ENCODE peak calls at places on chromosome 15, in five cellular contexts. U is left lung, Q is small intestine, N is A549, P is body of pancreas. J is an unnamed sample.

GRCh38 chr15:73899197-73900128 is 26.1 kb downstream of the TBC1D21 start:
- DNase-seq in U (no peak), Q (no peak), N (no peak), P (no peak), J (no peak)

GRCh38 chr15:77869021-77869895 is 208.3 kb downstream of the TBC1D2B start:
- DNase-seq in U (peak), Q (no peak), N (no peak), P (no peak), J (no peak)

GRCh38 chr15:74257623-74258022 is 21.5 kb downstream of the CCDC33 start:
- DNase-seq in U (no peak), Q (no peak), N (no peak), P (no peak), J (no peak)

GRCh38 chr15:68186671-68187397 is 18.3 kb downstream of the CALML4 start:
- DNase-seq in U (no peak), Q (no peak), N (no peak), P (no peak), J (peak)

GRCh38 chr15:37098468-37099320 is 1.7 kb downstream of the MEIS2 start:
- DNase-seq in U (peak), Q (peak), N (peak), P (no peak), J (no peak)

GRCh38 chr15:99421172-99421656 is 144.6 kb upstream of the MEF2A start:
- DNase-seq in U (peak), Q (no peak), N (no peak), P (no peak), J (no peak)

GRCh38 chr15:50123861-50124556 is 5.0 kb upstream of the ATP8B4 start:
- DNase-seq in U (no peak), Q (no peak), N (no peak), P (no peak), J (no peak)

GRCh38 chr15:76501726-76502125 is 165.2 kb downstream of the ISL2 start:
- DNase-seq in U (no peak), Q (no peak), N (no peak), P (no peak), J (peak)

GRCh38 chr15:89402406-89402805 is 67.8 kb upstream of the POLG start:
- DNase-seq in U (no peak), Q (no peak), N (no peak), P (no peak), J (no peak)

GRCh38 chr15:45112592-45113379 is 1.2 kb downstream of the DUOX2 start:
- DNase-seq in U (peak), Q (peak), N (peak), P (no peak), J (no peak)

GRCh38 chr15:56568466-56569167 is 103.7 kb upstream of the MNS1 start:
- DNase-seq in U (no peak), Q (no peak), N (no peak), P (no peak), J (no peak)

GRCh38 chr15:63244976-63245645 is 32.3 kb upstream of the APH1B start:
- DNase-seq in U (no peak), Q (no peak), N (no peak), P (no peak), J (no peak)

GRCh38 chr15:63939531-63940130 is 105.9 kb upstream of the HERC1 start:
- DNase-seq in U (no peak), Q (peak), N (no peak), P (peak), J (no peak)

GRCh38 chr15:101143321-101143720 is 108.5 kb downstream of the CHSY1 start:
- DNase-seq in U (peak), Q (no peak), N (no peak), P (no peak), J (no peak)

GRCh38 chr15:75198560-75199346 is 2.9 kb upstream of the C15orf39 start:
- DNase-seq in U (no peak), Q (peak), N (no peak), P (no peak), J (no peak)

GRCh38 chr15:35980719-35981118 is 434.8 kb upstream of the DPH6 start:
- DNase-seq in U (no peak), Q (peak), N (no peak), P (no peak), J (no peak)

GRCh38 chr15:92520914-92521623 is 127.4 kb downstream of the ST8SIA2 start:
- DNase-seq in U (no peak), Q (no peak), N (no peak), P (no peak), J (no peak)

GRCh38 chr15:77421370-77421700 is 647 bp downstream of the HMG20A start:
- DNase-seq in U (no peak), Q (peak), N (peak), P (peak), J (no peak)

GRCh38 chr15:35279811-35280210 is 194.7 kb upstream of the NANOGP8 start:
- DNase-seq in U (no peak), Q (no peak), N (no peak), P (no peak), J (no peak)

GRCh38 chr15:98703291-98703690 is 55.0 kb downstream of the IGF1R start:
- DNase-seq in U (no peak), Q (no peak), N (no peak), P (no peak), J (no peak)

GRCh38 chr15:89543389-89543788 is 31.9 kb upstream of the TICRR start:
- DNase-seq in U (no peak), Q (no peak), N (no peak), P (no peak), J (no peak)

GRCh38 chr15:43939070-43939469 is 112.3 kb downstream of the WDR76 start:
- DNase-seq in U (no peak), Q (peak), N (peak), P (no peak), J (no peak)

GRCh38 chr15:48984021-48984420 is 20.3 kb upstream of the SHC4 start:
- DNase-seq in U (no peak), Q (no peak), N (no peak), P (no peak), J (no peak)

GRCh38 chr15:55110446-55110845 is 86.3 kb downstream of the RSL24D1 start:
- DNase-seq in U (no peak), Q (no peak), N (no peak), P (no peak), J (no peak)

GRCh38 chr15:95284933-95285401 is 1045.5 kb upstream of the NR2F2 start:
- DNase-seq in U (no peak), Q (no peak), N (no peak), P (no peak), J (no peak)

GRCh38 chr15:78291698-78292097 is 7.7 kb downstream of the SKIC8 start:
- DNase-seq in U (no peak), Q (no peak), N (no peak), P (peak), J (no peak)

GRCh38 chr15:58864602-58865419 is 68.7 kb downstream of the SLTM start:
- DNase-seq in U (peak), Q (peak), N (no peak), P (peak), J (no peak)
- H3K4me3 ChIP-seq in U (peak), Q (no peak), N (no peak), P (no peak), J (no peak)

DNA sequence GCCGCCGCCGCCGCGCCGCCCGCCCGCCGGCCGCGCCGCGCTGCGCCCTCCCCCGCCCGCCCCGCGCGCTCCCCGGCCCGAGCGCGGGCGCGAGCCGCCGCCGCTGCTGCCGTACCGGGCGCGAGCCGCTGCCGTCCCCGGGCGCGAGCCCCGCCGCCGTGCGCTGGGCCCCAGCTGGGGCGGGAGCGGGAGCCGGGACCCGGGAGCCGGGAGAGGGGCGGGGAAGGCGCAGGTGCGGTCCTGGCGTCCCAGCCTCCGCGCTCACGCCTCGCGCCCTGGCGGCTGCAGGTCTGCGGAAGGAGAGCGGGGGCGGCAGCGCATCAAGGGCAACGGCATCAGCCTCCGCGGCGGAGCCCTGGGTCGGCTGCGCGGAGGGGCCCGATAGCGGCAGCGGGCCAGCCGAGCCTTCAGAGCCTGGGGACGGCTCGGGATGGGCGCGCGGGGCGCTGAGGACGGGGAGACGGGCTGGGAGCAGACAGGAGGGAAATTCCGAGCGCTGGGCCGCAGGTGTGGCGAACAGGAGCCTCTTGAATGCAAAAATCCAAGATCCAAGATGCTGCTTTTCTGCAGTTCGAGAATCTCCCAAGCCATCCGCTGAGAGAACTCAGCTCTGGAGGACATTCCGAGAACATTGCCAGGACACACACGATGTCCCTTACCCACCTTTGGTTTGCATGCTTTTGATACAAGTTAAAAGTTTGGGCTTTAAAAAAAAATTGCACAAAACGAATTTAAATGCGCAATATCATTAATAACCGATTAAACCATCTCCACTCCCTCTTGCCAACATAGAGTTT is 251.1 kb downstream of the TJP1 start:
- DNase-seq in U (peak), Q (peak), N (peak), P (peak), J (no peak)
- H3K4me3 ChIP-seq in U (peak), Q (peak), N (peak), P (peak), J (peak)

DNA sequence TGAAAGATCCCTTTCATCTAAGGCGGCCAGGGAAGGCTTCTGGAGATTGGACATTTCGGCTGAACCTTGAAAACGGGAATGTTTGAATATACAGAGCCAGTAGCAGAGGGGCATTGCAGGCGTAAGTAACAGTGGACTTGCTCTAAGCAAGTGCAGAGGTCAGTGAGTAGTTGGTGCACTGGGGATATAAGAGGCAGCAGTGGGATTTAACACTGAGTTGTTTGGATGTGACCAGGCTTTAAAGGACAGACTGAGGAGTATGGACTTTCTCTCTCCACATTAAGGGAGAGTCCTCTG is 1.3 kb downstream of the ARNT2 start:
- DNase-seq in U (no peak), Q (no peak), N (no peak), P (no peak), J (no peak)
- H3K4me3 ChIP-seq in U (no peak), Q (no peak), N (no peak), P (no peak), J (peak)

GRCh38 chr15:69299451-69300128 is 878 bp downstream of the PAQR5 start:
- DNase-seq in U (no peak), Q (no peak), N (peak), P (no peak), J (no peak)
- H3K4me3 ChIP-seq in U (peak), Q (peak), N (peak), P (peak), J (peak)

DNA sequence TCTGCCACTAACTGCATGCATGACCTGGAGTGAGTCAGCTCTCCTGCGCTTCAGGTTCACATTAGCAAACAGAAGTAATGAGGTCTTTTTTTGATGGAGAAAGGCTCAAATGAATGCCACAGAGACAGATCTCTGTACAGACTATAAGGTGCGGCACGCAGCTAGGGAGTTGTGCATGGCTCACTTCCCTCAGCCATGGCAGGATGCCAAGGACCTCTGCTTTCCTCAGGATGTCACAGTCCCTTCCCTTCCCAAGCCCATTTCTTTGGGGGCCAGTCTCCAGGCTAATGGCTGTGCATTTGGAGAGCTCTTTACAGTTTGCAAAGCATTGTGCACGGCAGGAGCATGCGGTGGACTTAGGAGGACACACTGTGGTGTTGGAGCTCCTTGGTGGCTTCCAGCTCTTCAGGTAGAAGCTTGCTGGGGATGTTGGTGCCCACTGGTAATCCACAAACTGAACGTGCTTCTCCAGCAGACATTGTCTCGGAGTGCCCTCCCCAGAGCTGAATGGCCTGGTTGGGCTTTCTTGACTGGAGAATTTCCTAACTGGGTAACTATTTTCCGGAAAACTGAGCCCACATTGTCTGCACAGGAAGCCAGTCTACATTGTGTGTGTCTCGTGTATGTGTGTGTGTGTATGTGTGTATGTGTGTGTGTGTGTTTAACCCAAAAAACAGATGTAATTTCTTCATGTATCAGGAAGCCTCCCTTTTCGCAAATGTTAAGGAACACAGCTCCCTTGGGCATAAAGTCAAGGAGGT is 172.5 kb upstream of the TLE3 start:
- DNase-seq in U (no peak), Q (no peak), N (no peak), P (peak), J (no peak)
- H3K4me3 ChIP-seq in U (no peak), Q (no peak), N (no peak), P (no peak), J (no peak)

GRCh38 chr15:24777307-24777706 is 101.7 kb downstream of the NPAP1 start:
- DNase-seq in U (no peak), Q (no peak), N (no peak), P (no peak), J (no peak)

GRCh38 chr15:24766511-24767133 is 91.0 kb downstream of the NPAP1 start:
- DNase-seq in U (no peak), Q (no peak), N (no peak), P (no peak), J (no peak)

GRCh38 chr15:24772709-24773373 is 97.3 kb downstream of the NPAP1 start:
- DNase-seq in U (peak), Q (peak), N (no peak), P (peak), J (peak)

DNA sequence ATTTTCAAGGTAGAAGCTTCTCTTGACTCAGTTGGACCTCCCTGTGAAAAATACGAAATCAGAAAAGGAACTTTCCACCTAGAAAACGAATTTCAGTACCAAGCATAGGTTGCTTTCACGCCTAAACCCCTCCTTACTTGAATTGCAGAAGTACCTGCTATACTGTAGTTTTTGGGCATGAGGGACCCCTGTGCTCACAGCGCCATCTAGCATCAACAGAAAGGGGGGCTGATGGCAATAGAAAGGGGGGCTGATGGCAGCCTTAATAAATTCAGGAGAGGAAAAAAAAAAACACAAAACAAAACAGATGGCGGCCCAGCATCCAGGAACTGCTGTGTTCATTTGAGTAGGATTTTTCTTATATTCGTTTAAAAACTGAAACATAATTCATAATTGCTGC is 96.7 kb downstream of the NPAP1 start:
- DNase-seq in U (no peak), Q (no peak), N (no peak), P (no peak), J (no peak)
- H3K4me3 ChIP-seq in U (no peak), Q (no peak), N (no peak), P (no peak), J (no peak)

GRCh38 chr15:85334241-85334640 is 46.2 kb upstream of the AKAP13 start:
- DNase-seq in U (no peak), Q (no peak), N (no peak), P (no peak), J (no peak)

GRCh38 chr15:85333132-85333831 is 47.1 kb upstream of the AKAP13 start:
- DNase-seq in U (no peak), Q (no peak), N (no peak), P (no peak), J (peak)

GRCh38 chr15:85330941-85331588 is 49.3 kb upstream of the AKAP13 start:
- DNase-seq in U (peak), Q (peak), N (peak), P (peak), J (peak)

GRCh38 chr15:85329561-85330421 is 50.6 kb upstream of the AKAP13 start:
- DNase-seq in U (no peak), Q (peak), N (peak), P (peak), J (no peak)

DNA sequence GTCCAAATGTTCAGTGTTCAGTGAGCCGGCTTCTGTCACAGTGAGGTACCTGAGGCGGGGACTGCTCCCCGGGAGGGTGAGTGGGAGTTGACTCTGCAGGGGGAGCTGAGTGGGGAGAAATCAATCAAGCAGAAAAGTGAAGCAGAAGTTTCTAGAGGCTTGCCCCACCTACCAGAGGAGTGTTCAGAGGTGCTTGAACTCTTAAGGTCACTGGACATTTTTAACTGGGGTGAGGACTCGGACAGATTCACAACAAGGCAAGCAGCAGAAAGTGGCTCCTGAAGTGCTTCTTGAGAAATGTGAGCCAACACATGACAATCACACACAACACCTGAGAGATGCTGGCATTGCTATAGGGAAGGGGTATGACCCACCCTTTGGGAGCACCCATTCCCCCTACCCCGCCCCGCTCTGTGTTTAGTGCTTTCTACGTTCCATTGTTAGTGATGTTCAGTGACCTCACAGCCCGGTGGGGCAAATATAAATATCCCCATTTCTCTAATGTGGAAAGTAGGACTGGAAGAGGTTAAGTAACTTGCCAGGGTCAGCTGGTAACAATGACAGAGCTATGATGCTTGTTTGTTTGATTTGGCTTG is 48.6 kb upstream of the AKAP13 start:
- DNase-seq in U (no peak), Q (no peak), N (no peak), P (no peak), J (no peak)
- H3K4me3 ChIP-seq in U (no peak), Q (no peak), N (no peak), P (no peak), J (no peak)

DNA sequence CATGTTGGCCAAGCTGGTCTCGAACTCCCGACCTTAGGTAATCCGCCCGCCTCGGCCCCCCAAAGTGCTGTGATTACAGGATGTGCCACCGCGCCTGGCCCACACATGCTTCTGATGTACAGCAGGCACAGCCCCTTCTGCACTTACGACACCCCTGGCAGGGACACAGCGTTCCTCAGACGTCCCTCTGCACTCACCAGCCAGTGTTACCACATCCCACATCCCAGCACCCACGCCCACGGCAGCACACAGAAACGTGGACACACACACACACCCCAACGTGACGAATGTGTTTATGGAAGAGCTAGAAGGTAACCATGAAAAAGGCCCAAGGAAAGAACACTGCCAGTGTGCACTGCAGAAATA is 576 bp upstream of the RPAP1 start:
- DNase-seq in U (peak), Q (no peak), N (no peak), P (peak), J (no peak)
- H3K4me3 ChIP-seq in U (peak), Q (no peak), N (peak), P (no peak), J (no peak)

DNA sequence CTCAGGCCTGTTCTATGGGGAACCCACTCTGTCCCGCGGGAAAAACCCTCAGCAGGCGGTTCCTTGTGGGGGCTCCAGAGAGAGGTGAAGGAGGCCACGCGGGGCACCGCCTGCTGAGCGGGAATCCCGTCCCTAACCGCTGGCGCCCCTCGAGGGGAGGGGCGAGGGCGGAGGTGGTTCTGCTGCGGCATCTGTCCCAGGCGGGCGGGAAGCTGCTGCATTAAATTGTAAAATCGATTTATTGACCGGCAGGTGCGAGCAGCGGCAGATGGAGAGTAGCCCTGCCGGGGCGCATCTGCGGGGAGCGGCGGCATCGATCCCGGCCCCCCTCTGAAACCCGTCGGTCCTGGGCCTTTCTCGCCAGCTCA is 3.7 kb upstream of the DLL4 start:
- DNase-seq in U (no peak), Q (no peak), N (no peak), P (no peak), J (no peak)
- H3K4me3 ChIP-seq in U (no peak), Q (no peak), N (no peak), P (no peak), J (no peak)

DNA sequence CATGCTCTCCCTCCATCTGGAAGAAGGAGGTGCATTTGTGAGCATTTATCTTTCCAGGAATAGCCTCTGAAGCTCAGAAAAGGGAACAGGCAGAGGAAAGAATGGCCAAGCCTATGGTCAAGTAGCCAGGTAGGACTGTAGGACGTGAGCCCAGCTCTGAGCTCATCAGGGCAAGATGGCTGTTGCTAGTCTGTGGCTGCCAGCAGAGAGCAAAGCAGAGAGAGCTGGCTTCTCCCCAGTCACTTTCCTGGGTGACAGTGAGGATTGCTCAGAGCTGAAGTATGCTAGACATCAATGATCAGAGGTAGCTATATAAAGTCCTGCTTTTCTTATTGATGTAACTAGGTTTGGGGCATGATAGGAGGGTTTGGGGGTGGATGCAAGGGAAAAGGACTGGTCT is 146.1 kb upstream of the SLC24A5 start:
- DNase-seq in U (no peak), Q (no peak), N (no peak), P (no peak), J (no peak)
- H3K4me3 ChIP-seq in U (no peak), Q (no peak), N (no peak), P (no peak), J (no peak)